ENCODE peak calls at places on chromosomes 3 and 15, in five cellular contexts. I, P, D, V and T are unnamed samples.

GRCh38 chr15:43105077-43105769 is 615 bp downstream of the UBR1 start:
- DNase-seq in V (no peak), P (no peak), D (no peak), I (no peak), T (no peak)

GRCh38 chr3:51669241-51670052 is 1.6 kb upstream of the TEX264 start:
- DNase-seq in D (peak; percentile 94), V (peak; percentile 71), I (peak; percentile 80), P (peak; percentile 90), T (no peak)

GRCh38 chr15:52208306-52208946 is 17.2 kb upstream of the GNB5 start:
- DNase-seq in I (peak; percentile 79), V (peak; percentile 86), D (peak; percentile 83), P (peak; percentile 85), T (no peak)

GRCh38 chr15:81752149-81752942 is 293.5 kb downstream of the MEX3B start:
- DNase-seq in P (peak; percentile 28), I (no peak), D (no peak), V (peak; percentile 80), T (no peak)

GRCh38 chr15:101050647-101051290 is 131.6 kb downstream of the LRRK1 start:
- DNase-seq in I (no peak), P (no peak), D (peak; percentile 45), V (no peak), T (peak; percentile 65)

GRCh38 chr15:78047631-78048409 is 29.7 kb downstream of the TBC1D2B start:
- DNase-seq in P (peak; percentile 91), V (no peak), D (no peak), I (peak; percentile 84), T (no peak)

GRCh38 chr3:54215521-54215920 is 93.2 kb downstream of the CACNA2D3 start:
- DNase-seq in P (no peak), I (no peak), V (no peak), D (no peak), T (no peak)

GRCh38 chr15:78103406-78104118 is 11.2 kb downstream of the SH2D7 start:
- DNase-seq in D (peak; percentile 82), I (no peak), V (no peak), P (no peak), T (peak; percentile 49)

GRCh38 chr3:12139111-12139511 is 19.6 kb downstream of the TIMP4 start:
- DNase-seq in V (peak; percentile 64), I (peak; percentile 74), P (peak; percentile 91), D (no peak), T (no peak)

GRCh38 chr3:42535981-42536784 is 33.7 kb downstream of the VIPR1 start:
- DNase-seq in V (peak; percentile 32), D (peak; percentile 69), I (no peak), P (peak; percentile 45), T (no peak)

GRCh38 chr3:15011174-15011573 is 53.9 kb downstream of the MRPS25 start:
- DNase-seq in I (peak; percentile 37), V (no peak), D (no peak), P (no peak), T (no peak)

GRCh38 chr3:79497447-79498111 is 270.2 kb downstream of the ROBO1 start:
- DNase-seq in D (no peak), V (peak; percentile 28), P (peak; percentile 58), I (peak; percentile 5), T (no peak)

GRCh38 chr3:97988784-97989568 is 16.7 kb upstream of the RIOX2 start:
- DNase-seq in V (no peak), D (no peak), I (no peak), P (no peak), T (no peak)

GRCh38 chr3:107235923-107236315 is 141.3 kb upstream of the CCDC54 start:
- DNase-seq in V (peak; percentile 86), I (peak; percentile 92), D (no peak), P (peak; percentile 95), T (no peak)

GRCh38 chr3:64457811-64458210 is 230.0 kb downstream of the ADAMTS9 start:
- DNase-seq in D (no peak), I (no peak), P (no peak), V (no peak), T (no peak)

GRCh38 chr15:63436872-63437375 is 55.3 kb upstream of the CA12 start:
- DNase-seq in D (peak; percentile 87), V (peak; percentile 94), I (peak; percentile 86), P (peak; percentile 93), T (no peak)

GRCh38 chr15:55588818-55589122 is 625 bp upstream of the PYGO1 start:
- DNase-seq in V (no peak), P (no peak), I (no peak), D (no peak), T (no peak)

GRCh38 chr3:169619793-169620192 is 43.7 kb downstream of the MECOM start:
- DNase-seq in D (no peak), V (no peak), P (no peak), I (no peak), T (no peak)

GRCh38 chr3:187191271-187191670 is 6.0 kb upstream of the RTP1 start:
- DNase-seq in I (no peak), V (no peak), P (no peak), D (no peak), T (no peak)

GRCh38 chr3:186356152-186356551 is 5.9 kb downstream of the DGKG start:
- DNase-seq in V (no peak), I (no peak), P (no peak), D (no peak), T (no peak)

GRCh38 chr3:11379238-11379823 is 107.1 kb downstream of the ATG7 start:
- DNase-seq in V (peak; percentile 65), P (peak; percentile 85), I (peak; percentile 76), D (no peak), T (no peak)

GRCh38 chr3:50164056-50164455 is 8.9 kb downstream of the SEMA3F start:
- DNase-seq in V (peak; percentile 70), D (no peak), I (peak; percentile 52), P (peak; percentile 38), T (no peak)

GRCh38 chr3:169610888-169611291 is 52.6 kb downstream of the MECOM start:
- DNase-seq in P (no peak), V (no peak), D (no peak), I (no peak), T (no peak)

GRCh38 chr3:71064288-71064975 is 519.1 kb downstream of the FOXP1 start:
- DNase-seq in V (peak; percentile 51), I (peak; percentile 60), D (peak; percentile 90), P (peak; percentile 75), T (no peak)

GRCh38 chr3:157445897-157446296 is 9.2 kb downstream of the PTX3 start:
- DNase-seq in P (peak; percentile 84), D (no peak), I (peak; percentile 90), V (peak; percentile 22), T (no peak)

GRCh38 chr15:80620931-80621330 is 74.2 kb upstream of the ABHD17C start:
- DNase-seq in P (no peak), I (no peak), D (no peak), V (no peak), T (no peak)

GRCh38 chr3:59245879-59246501 is 196.2 kb upstream of the CFAP20DC start:
- DNase-seq in V (peak; percentile 19), D (no peak), I (peak; percentile 85), P (peak; percentile 84), T (no peak)

GRCh38 chr3:20288050-20288449 is 102.0 kb upstream of the SGO1 start:
- DNase-seq in I (no peak), D (no peak), P (no peak), V (no peak), T (no peak)

GRCh38 chr3:196547067-196547466 is 21.3 kb downstream of the WDR53 start:
- DNase-seq in D (no peak), V (no peak), I (no peak), P (no peak), T (no peak)
- TF ChIP-seq CTCF in D (no peak), V (no peak), I (no peak), P (no peak), T (no peak)

DNA sequence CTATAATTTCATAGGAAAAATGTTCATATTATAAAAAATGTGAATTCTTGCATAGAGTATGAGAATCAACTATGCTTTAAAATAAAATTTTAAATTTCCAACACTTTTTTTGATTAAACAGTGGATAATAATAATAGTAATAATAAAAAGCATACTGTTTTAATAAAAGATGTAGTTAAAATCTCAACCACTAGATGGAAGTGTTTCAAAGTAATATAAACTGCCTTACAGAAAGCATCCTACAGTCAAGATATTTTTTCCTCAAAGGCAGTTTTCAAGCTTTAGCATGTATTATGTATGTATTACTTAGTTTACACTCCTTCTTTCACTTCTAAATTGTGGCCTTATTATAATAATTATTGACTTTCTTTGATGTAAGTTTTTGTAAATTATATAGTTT is 217.5 kb downstream of the CHL1 start:
- DNase-seq in P (peak; percentile 30), D (no peak), V (peak; percentile 42), I (peak; percentile 10), T (no peak)
- TF ChIP-seq CTCF in P (peak; percentile 43), D (no peak), V (peak; percentile 52), I (no peak), T (peak; percentile 80)

GRCh38 chr3:124258057-124258500 is 266.2 kb upstream of the ROPN1 start:
- DNase-seq in I (peak; percentile 35), D (no peak), P (peak; percentile 53), V (no peak), T (no peak)

GRCh38 chr3:124257332-124257864 is 265.5 kb upstream of the ROPN1 start:
- DNase-seq in V (peak; percentile 18), I (no peak), P (no peak), D (no peak), T (no peak)

GRCh38 chr3:124256599-124256998 is 264.7 kb upstream of the ROPN1 start:
- DNase-seq in P (no peak), I (no peak), V (no peak), D (no peak), T (no peak)

GRCh38 chr3:124260206-124260915 is 268.4 kb upstream of the ROPN1 start:
- DNase-seq in P (peak; percentile 80), D (no peak), V (peak; percentile 48), I (peak; percentile 56), T (no peak)

DNA sequence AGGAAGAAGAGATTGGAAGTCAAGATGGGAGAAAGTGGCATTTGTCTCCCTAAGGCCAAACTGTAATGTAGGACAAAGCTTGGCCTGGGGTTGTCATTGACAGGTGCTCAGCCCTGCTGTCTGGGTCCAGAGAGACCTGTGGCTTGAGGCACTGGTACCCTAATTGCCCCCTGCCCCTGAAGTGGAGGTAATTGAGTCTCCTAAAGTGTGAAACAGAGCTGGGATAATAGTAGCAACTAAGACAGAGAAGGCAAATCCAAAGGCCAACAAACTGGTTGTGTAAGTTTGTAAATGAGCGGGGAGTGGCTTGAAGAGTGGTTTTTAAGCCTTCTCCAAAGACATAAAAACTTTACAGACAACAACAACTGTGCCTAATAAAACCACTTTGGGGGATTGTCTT is 264.2 kb upstream of the ROPN1 start:
- DNase-seq in D (no peak), V (no peak), P (no peak), I (no peak), T (no peak)
- TF ChIP-seq CTCF in D (no peak), V (no peak), P (no peak), I (no peak), T (no peak)

GRCh38 chr15:53586815-53587214 is 172.6 kb downstream of the WDR72 start:
- DNase-seq in I (no peak), D (no peak), V (peak; percentile 65), P (peak; percentile 6), T (no peak)
- TF ChIP-seq CTCF in I (no peak), D (no peak), V (peak; percentile 67), P (peak; percentile 29), T (peak; percentile 65)